ENCODE peak calls at places on chromosomes 6 and 20, in ten cellular contexts. T is left ventricle myocardium superior; W is anterior cingulate cortex; D is mesothelial cell of epicardium; G is right cardiac atrium; X is H4; Y is H54; L is activated T-cell treated with anti-CD3 and anti-CD28 coated beads, Interleukin-2, amount 50 U/mL, for 72 hours; H is skeletal muscle cell; N is HFFc6. U is an unnamed sample.

GRCh38 chr6:29926795-29927427 is 15.4 kb upstream of the HLA-A start:
- DNase-seq in T (peak; percentile 85), W (peak; percentile 21), D (no peak), G (peak; percentile 78), X (no peak), Y (no peak), L (peak; percentile 87), H (no peak), N (peak; percentile 57), U (peak; percentile 89)

GRCh38 chr6:152207915-152208714 is 400.6 kb downstream of the ESR1 start:
- DNase-seq in T (no peak), W (no peak), D (no peak), G (no peak), X (no peak), Y (no peak), L (no peak), H (no peak), N (no peak), U (no peak)

GRCh38 chr20:39452583-39453193 is 490.5 kb downstream of the DHX35 start:
- DNase-seq in T (no peak), W (no peak), D (no peak), G (no peak), X (no peak), Y (no peak), L (no peak), H (no peak), N (no peak), U (no peak)

GRCh38 chr6:138692058-138692977 is 81.3 kb upstream of the CCDC28A start:
- DNase-seq in T (peak; percentile 88), W (peak; percentile 45), D (peak; percentile 86), G (peak; percentile 75), X (no peak), Y (peak; percentile 59), L (peak; percentile 66), H (no peak), N (peak; percentile 16), U (peak; percentile 27)

GRCh38 chr6:69179681-69180080 is 544.6 kb downstream of the ADGRB3 start:
- DNase-seq in T (no peak), W (no peak), D (no peak), G (no peak), X (peak; percentile 48), Y (no peak), L (no peak), H (no peak), N (no peak), U (no peak)

GRCh38 chr20:32585011-32585518 is at the start of gene NOL4L:
- DNase-seq in T (peak; percentile 58), W (peak; percentile 28), D (peak; percentile 51), G (peak; percentile 38), X (no peak), Y (peak; percentile 47), L (peak; percentile 48), H (no peak), N (no peak), U (no peak)

GRCh38 chr20:15814360-15814759 is 758.9 kb downstream of the KIF16B start:
- DNase-seq in T (no peak), W (no peak), D (no peak), G (no peak), X (no peak), Y (no peak), L (no peak), H (no peak), N (no peak), U (no peak)

GRCh38 chr20:34562643-34563042 is 4.1 kb downstream of the MAP1LC3A start:
- DNase-seq in T (no peak), W (no peak), D (no peak), G (no peak), X (no peak), Y (no peak), L (peak; percentile 40), H (no peak), N (no peak), U (no peak)

GRCh38 chr6:73079611-73079955 is 145.7 kb downstream of the KHDC1L start:
- DNase-seq in T (no peak), W (no peak), D (no peak), G (no peak), X (peak; percentile 21), Y (peak; percentile 16), L (no peak), H (no peak), N (peak; percentile 59), U (no peak)

GRCh38 chr6:112443118-112443641 is 96.0 kb downstream of the RFPL4B start:
- DNase-seq in T (no peak), W (no peak), D (no peak), G (no peak), X (no peak), Y (no peak), L (no peak), H (no peak), N (no peak), U (no peak)

GRCh38 chr20:53355790-53356189 is 237.8 kb downstream of the ZNF217 start:
- DNase-seq in T (no peak), W (no peak), D (no peak), G (no peak), X (no peak), Y (no peak), L (no peak), H (no peak), N (no peak), U (no peak)

GRCh38 chr6:87183687-87184086 is 28.3 kb downstream of the ZNF292 start:
- DNase-seq in T (no peak), W (no peak), D (no peak), G (no peak), X (no peak), Y (no peak), L (no peak), H (peak; percentile 39), N (peak; percentile 12), U (no peak)

GRCh38 chr6:156933201-156934053 is 156.2 kb downstream of the ARID1B start:
- DNase-seq in T (peak; percentile 41), W (no peak), D (no peak), G (no peak), X (no peak), Y (no peak), L (no peak), H (no peak), N (no peak), U (no peak)